ENCODE peak calls at places on chromosome 10, in five cellular contexts. One of them, this sample, is unnamed.
A peak's percentile ranks its signal among the peaks of the same experiment; 100 is the strongest.

GRCh38 chr10:71255817-71256660 is 43.7 kb downstream of the UNC5B start:
- DNase-seq in GM12878: no peak
- DNase-seq in H1: no peak
- DNase-seq in A549: no peak
- DNase-seq in K562: no peak
- DNase-seq in this sample: no peak

GRCh38 chr10:63156236-63156635 is 23.1 kb downstream of the NRBF2 start:
- DNase-seq in H1: no peak
- DNase-seq in GM12878: no peak
- DNase-seq in A549: no peak
- DNase-seq in K562: no peak
- DNase-seq in this sample: no peak

GRCh38 chr10:22853906-22854447 is 73.9 kb upstream of the ARMC3 start:
- DNase-seq in GM12878: no peak
- DNase-seq in A549: no peak
- DNase-seq in K562: no peak
- DNase-seq in H1: no peak
- DNase-seq in this sample: no peak

GRCh38 chr10:86294346-86295265 is 72.0 kb downstream of the GRID1 start:
- DNase-seq in H1: no peak
- DNase-seq in K562: no peak
- DNase-seq in A549: no peak
- DNase-seq in GM12878: no peak
- DNase-seq in this sample: no peak

GRCh38 chr10:89275383-89275782 is 23.8 kb upstream of the LIPA start:
- DNase-seq in GM12878: no peak
- DNase-seq in A549: no peak
- DNase-seq in H1: no peak
- DNase-seq in K562: no peak
- DNase-seq in this sample: no peak

GRCh38 chr10:44952779-44953231 is 6.8 kb upstream of the RASSF4 start:
- DNase-seq in H1: no peak
- DNase-seq in A549: no peak
- DNase-seq in K562: no peak
- DNase-seq in GM12878: no peak
- DNase-seq in this sample: peak; percentile 92

GRCh38 chr10:6388261-6388893 is 185.6 kb downstream of the PFKFB3 start:
- DNase-seq in K562: no peak
- DNase-seq in GM12878: no peak
- DNase-seq in A549: no peak
- DNase-seq in H1: no peak
- DNase-seq in this sample: no peak

GRCh38 chr10:126502481-126502880 is 114.2 kb upstream of the ADAM12 start:
- DNase-seq in K562: no peak
- DNase-seq in GM12878: no peak
- DNase-seq in A549: no peak
- DNase-seq in H1: no peak
- DNase-seq in this sample: no peak

GRCh38 chr10:128070721-128071416 is 55.4 kb downstream of the MKI67 start:
- DNase-seq in A549: no peak
- DNase-seq in H1: no peak
- DNase-seq in K562: no peak
- DNase-seq in GM12878: no peak
- DNase-seq in this sample: no peak

GRCh38 chr10:121559321-121559720 is 38.9 kb downstream of the FGFR2 start:
- DNase-seq in K562: no peak
- DNase-seq in GM12878: no peak
- DNase-seq in H1: no peak
- DNase-seq in A549: no peak
- DNase-seq in this sample: no peak

GRCh38 chr10:70551971-70552422 is 50.5 kb downstream of the PRF1 start:
- DNase-seq in GM12878: no peak
- DNase-seq in A549: no peak
- DNase-seq in K562: no peak
- DNase-seq in H1: no peak
- DNase-seq in this sample: peak; percentile 80

GRCh38 chr10:24891823-24892222 is 60.6 kb downstream of the PRTFDC1 start:
- DNase-seq in A549: no peak
- DNase-seq in H1: no peak
- DNase-seq in GM12878: no peak
- DNase-seq in K562: no peak
- DNase-seq in this sample: no peak

GRCh38 chr10:43155716-43156115 is 17.5 kb downstream of the CSGALNACT2 start:
- DNase-seq in K562: no peak
- DNase-seq in H1: no peak
- DNase-seq in GM12878: no peak
- DNase-seq in A549: no peak
- DNase-seq in this sample: no peak

GRCh38 chr10:45227042-45227441 is 88.4 kb downstream of the OR13A1 start:
- DNase-seq in A549: no peak
- DNase-seq in K562: no peak
- DNase-seq in H1: no peak
- DNase-seq in GM12878: no peak
- DNase-seq in this sample: no peak

GRCh38 chr10:43616697-43617370 is 10.6 kb downstream of the ZNF485 start:
- DNase-seq in GM12878: no peak
- DNase-seq in H1: no peak
- DNase-seq in K562: no peak
- DNase-seq in A549: no peak
- DNase-seq in this sample: no peak

GRCh38 chr10:27242951-27243551 is 2.5 kb upstream of the ACBD5 start:
- DNase-seq in A549: peak; percentile 30
- DNase-seq in H1: no peak
- DNase-seq in K562: no peak
- DNase-seq in GM12878: peak; percentile 70
- DNase-seq in this sample: peak; percentile 61

GRCh38 chr10:105797234-105797890 is 1156.3 kb downstream of the SORCS3 start:
- DNase-seq in A549: peak; percentile 11
- DNase-seq in H1: no peak
- DNase-seq in GM12878: peak; percentile 5
- DNase-seq in K562: peak; percentile 4
- DNase-seq in this sample: peak; percentile 8

GRCh38 chr10:111488668-111489067 is 411.8 kb downstream of the ADRA2A start:
- DNase-seq in H1: no peak
- DNase-seq in GM12878: no peak
- DNase-seq in K562: no peak
- DNase-seq in A549: no peak
- DNase-seq in this sample: no peak

GRCh38 chr10:35611750-35612149 is 6.6 kb downstream of the GJD4 start:
- DNase-seq in K562: no peak
- DNase-seq in A549: no peak
- DNase-seq in GM12878: no peak
- DNase-seq in H1: no peak
- DNase-seq in this sample: peak; percentile 20

GRCh38 chr10:25017247-25017590 is 807 bp downstream of the THNSL1 start:
- DNase-seq in GM12878: peak; percentile 20
- DNase-seq in H1: no peak
- DNase-seq in K562: peak; percentile 14
- DNase-seq in A549: peak; percentile 13
- DNase-seq in this sample: no peak

GRCh38 chr10:127600479-127600878 is 51.4 kb downstream of the NPS start:
- DNase-seq in A549: no peak
- DNase-seq in GM12878: no peak
- DNase-seq in K562: no peak
- DNase-seq in H1: no peak
- DNase-seq in this sample: peak; percentile 9

GRCh38 chr10:98389398-98389797 is 25.6 kb downstream of the PYROXD2 start:
- DNase-seq in A549: no peak
- DNase-seq in H1: no peak
- DNase-seq in K562: no peak
- DNase-seq in GM12878: no peak
- DNase-seq in this sample: no peak

GRCh38 chr10:69065406-69066361 is 22.2 kb upstream of the SRGN start:
- DNase-seq in K562: no peak
- DNase-seq in GM12878: no peak
- DNase-seq in A549: no peak
- DNase-seq in H1: no peak
- DNase-seq in this sample: no peak

GRCh38 chr10:100551231-100551630 is 15.5 kb downstream of the HIF1AN start:
- DNase-seq in A549: no peak
- DNase-seq in K562: no peak
- DNase-seq in H1: no peak
- DNase-seq in GM12878: no peak
- DNase-seq in this sample: no peak

GRCh38 chr10:93813507-93814465 is 56.0 kb downstream of the LGI1 start:
- DNase-seq in K562: no peak
- DNase-seq in A549: peak; percentile 44
- DNase-seq in GM12878: no peak
- DNase-seq in H1: peak; percentile 41
- DNase-seq in this sample: peak; percentile 32

GRCh38 chr10:84166620-84167288 is 6.8 kb upstream of the GPR15LG start:
- DNase-seq in A549: no peak
- DNase-seq in GM12878: no peak
- DNase-seq in H1: no peak
- DNase-seq in K562: no peak
- DNase-seq in this sample: no peak

GRCh38 chr10:12704488-12704887 is 297.0 kb downstream of the CCDC3 start:
- DNase-seq in H1: no peak
- DNase-seq in A549: no peak
- DNase-seq in GM12878: no peak
- DNase-seq in K562: no peak
- DNase-seq in this sample: no peak

GRCh38 chr10:10994360-10994759 is 23.3 kb upstream of the CELF2 start:
- DNase-seq in H1: no peak
- DNase-seq in A549: no peak
- DNase-seq in K562: no peak
- DNase-seq in GM12878: no peak
- DNase-seq in this sample: no peak

GRCh38 chr10:14648042-14648765 is 126.5 kb downstream of the FAM107B start:
- DNase-seq in GM12878: peak; percentile 99
- DNase-seq in K562: no peak
- DNase-seq in A549: no peak
- DNase-seq in H1: no peak
- DNase-seq in this sample: no peak

GRCh38 chr10:72846225-72846624 is 47.3 kb upstream of the OIT3 start:
- DNase-seq in K562: no peak
- DNase-seq in A549: peak; percentile 52
- DNase-seq in GM12878: no peak
- DNase-seq in H1: no peak
- DNase-seq in this sample: no peak

GRCh38 chr10:121553861-121554264 is 44.4 kb downstream of the FGFR2 start:
- DNase-seq in H1: no peak
- DNase-seq in GM12878: no peak
- DNase-seq in A549: no peak
- DNase-seq in K562: no peak
- DNase-seq in this sample: no peak

GRCh38 chr10:49526624-49527023 is 12.3 kb downstream of the ERCC6 start:
- DNase-seq in GM12878: no peak
- DNase-seq in A549: no peak
- DNase-seq in H1: no peak
- DNase-seq in K562: no peak
- DNase-seq in this sample: no peak

GRCh38 chr10:73876971-73877370 is 2.6 kb upstream of the CAMK2G start:
- DNase-seq in K562: no peak
- DNase-seq in H1: no peak
- DNase-seq in A549: no peak
- DNase-seq in GM12878: no peak
- DNase-seq in this sample: no peak

DNA sequence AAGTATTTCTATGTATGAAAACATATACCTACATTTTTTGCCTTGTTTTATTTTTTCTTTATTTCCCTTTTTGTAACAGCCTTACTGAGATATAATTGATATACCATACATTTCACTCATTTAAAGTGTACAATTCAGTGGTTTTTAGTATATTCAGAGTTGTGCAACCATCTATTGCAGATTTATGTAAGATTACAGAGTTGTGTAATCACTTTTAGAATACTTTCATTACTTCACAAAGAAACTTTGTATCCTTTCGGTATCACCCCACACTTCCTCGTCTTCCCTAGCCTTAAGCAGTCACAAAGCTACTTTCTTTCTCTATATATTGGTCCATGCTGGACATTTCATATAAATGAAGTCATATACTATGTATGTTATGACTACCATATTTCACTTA is 74.6 kb downstream of the ATRNL1 start:
- DNase-seq in A549: no peak
- DNase-seq in GM12878: no peak
- DNase-seq in H1: no peak
- DNase-seq in K562: no peak
- DNase-seq in this sample: no peak
- TF ChIP-seq HDAC2 in A549: no peak
- TF ChIP-seq HDAC2 in GM12878: no peak
- TF ChIP-seq HDAC2 in H1: no peak
- TF ChIP-seq HDAC2 in K562: no peak
- TF ChIP-seq HDAC2 in this sample: no peak

GRCh38 chr10:66349726-66350125 is 576.1 kb upstream of the LRRTM3 start:
- DNase-seq in A549: no peak
- DNase-seq in K562: no peak
- DNase-seq in H1: no peak
- DNase-seq in GM12878: no peak
- DNase-seq in this sample: no peak
- TF ChIP-seq CHD2 in A549: no peak
- TF ChIP-seq CHD2 in K562: no peak
- TF ChIP-seq CHD2 in H1: no peak
- TF ChIP-seq CHD2 in GM12878: no peak
- TF ChIP-seq CHD2 in this sample: no peak

GRCh38 chr10:31697271-31698168 is 231.1 kb downstream of the ARHGAP12 start:
- DNase-seq in H1: no peak
- DNase-seq in K562: no peak
- DNase-seq in A549: no peak
- DNase-seq in GM12878: no peak
- DNase-seq in this sample: no peak
- TF ChIP-seq HDAC2 in H1: no peak
- TF ChIP-seq HDAC2 in K562: no peak
- TF ChIP-seq HDAC2 in A549: no peak
- TF ChIP-seq HDAC2 in GM12878: no peak
- TF ChIP-seq HDAC2 in this sample: no peak

GRCh38 chr10:33979195-33979594 is 644.7 kb upstream of the NRP1 start:
- DNase-seq in A549: no peak
- DNase-seq in H1: no peak
- DNase-seq in K562: no peak
- DNase-seq in GM12878: no peak
- DNase-seq in this sample: no peak
- TF ChIP-seq CHD2 in A549: no peak
- TF ChIP-seq CHD2 in H1: no peak
- TF ChIP-seq CHD2 in K562: no peak
- TF ChIP-seq CHD2 in GM12878: no peak
- TF ChIP-seq CHD2 in this sample: no peak

GRCh38 chr10:1752153-1752552 is 14.8 kb upstream of the ADARB2 start:
- DNase-seq in GM12878: no peak
- DNase-seq in A549: no peak
- DNase-seq in H1: no peak
- DNase-seq in K562: no peak
- DNase-seq in this sample: no peak

GRCh38 chr10:1754506-1755177 is 17.3 kb upstream of the ADARB2 start:
- DNase-seq in A549: no peak
- DNase-seq in H1: no peak
- DNase-seq in GM12878: no peak
- DNase-seq in K562: no peak
- DNase-seq in this sample: no peak
- TF ChIP-seq HDAC2 in A549: no peak
- TF ChIP-seq HDAC2 in H1: no peak
- TF ChIP-seq HDAC2 in GM12878: no peak
- TF ChIP-seq HDAC2 in K562: no peak
- TF ChIP-seq HDAC2 in this sample: no peak

GRCh38 chr10:95987685-95988426 is 55.5 kb upstream of the CCNJ start:
- DNase-seq in H1: no peak
- DNase-seq in GM12878: peak; percentile 45
- DNase-seq in A549: no peak
- DNase-seq in K562: no peak
- DNase-seq in this sample: no peak
- TF ChIP-seq CHD2 in H1: no peak
- TF ChIP-seq CHD2 in GM12878: no peak
- TF ChIP-seq CHD2 in A549: no peak
- TF ChIP-seq CHD2 in K562: no peak
- TF ChIP-seq CHD2 in this sample: no peak

This sample was measured in HepG2.